ENCODE peak calls at places on chromosomes 3 and 15, in six cellular contexts. L is frontal cortex, R is ELR, T is epithelial cell of esophagus, H is NCI-H1694 treated with DMSO at 0.1 percent for 48 hours, A is H9. C is an unnamed sample.

GRCh38 chr15:57503051-57503702 is 88.5 kb upstream of the MYZAP start:
- DNase-seq in L (no peak), T (no peak), A (peak), H (no peak), R (no peak), C (peak)

GRCh38 chr3:25427155-25428002 is 684 bp upstream of the RARB start:
- DNase-seq in A (no peak), H (no peak), T (peak), R (peak), L (no peak), C (no peak)

GRCh38 chr3:53151465-53151864 is 9.5 kb upstream of the PRKCD start:
- DNase-seq in A (no peak), R (no peak), L (no peak), T (no peak), H (no peak), C (no peak)

GRCh38 chr3:60703956-60704736 is 547.1 kb downstream of the FHIT start:
- DNase-seq in H (peak), A (no peak), L (no peak), T (peak), R (no peak), C (no peak)

GRCh38 chr3:57918123-57918837 is 89.9 kb upstream of the FLNB start:
- DNase-seq in T (peak), H (no peak), A (no peak), R (peak), L (no peak), C (no peak)

GRCh38 chr15:51267714-51268105 is 70.7 kb downstream of the CYP19A1 start:
- DNase-seq in A (peak), L (no peak), H (no peak), R (peak), T (no peak), C (peak)

GRCh38 chr15:80835338-80835737 is 56.2 kb downstream of the CEMIP start:
- DNase-seq in L (no peak), H (no peak), T (no peak), A (peak), R (no peak), C (peak)

GRCh38 chr3:41118461-41119385 is 80.6 kb upstream of the CTNNB1 start:
- DNase-seq in H (no peak), T (peak), R (no peak), A (no peak), L (no peak), C (no peak)

GRCh38 chr3:95036526-95037021 is 973.7 kb downstream of the NSUN3 start:
- DNase-seq in A (no peak), R (no peak), T (no peak), L (no peak), H (no peak), C (peak)

GRCh38 chr15:63048115-63048985 is 5.8 kb downstream of the TPM1 start:
- DNase-seq in T (peak), L (peak), A (peak), H (peak), R (peak), C (peak)

GRCh38 chr3:61903074-61903473 is 341.7 kb downstream of the PTPRG start:
- DNase-seq in A (no peak), H (no peak), T (no peak), L (no peak), R (no peak), C (peak)

GRCh38 chr3:72658466-72659100 is 189.7 kb downstream of the SHQ1 start:
- DNase-seq in L (no peak), R (no peak), A (no peak), H (no peak), T (peak), C (no peak)

GRCh38 chr15:101404245-101404644 is 85.3 kb downstream of the PCSK6 start:
- DNase-seq in A (no peak), R (no peak), T (no peak), L (no peak), H (no peak), C (no peak)

GRCh38 chr15:41230345-41230649 is 260 bp downstream of the EXD1 start:
- DNase-seq in R (no peak), L (no peak), A (no peak), H (no peak), T (no peak), C (no peak)

GRCh38 chr3:197352382-197352781 is 54.0 kb upstream of the DLG1 start:
- DNase-seq in H (no peak), A (no peak), T (no peak), L (no peak), R (peak), C (no peak)

GRCh38 chr3:57896691-57897090 is 111.5 kb upstream of the FLNB start:
- DNase-seq in T (no peak), H (no peak), L (no peak), A (no peak), R (no peak), C (no peak)

GRCh38 chr3:42702066-42702951 is at the start of gene HHATL:
- DNase-seq in H (no peak), T (no peak), R (no peak), A (peak), L (no peak), C (no peak)

GRCh38 chr3:102233881-102234280 is 200.9 kb upstream of the ZPLD1 start:
- DNase-seq in L (no peak), A (no peak), H (no peak), T (no peak), R (no peak), C (no peak)

GRCh38 chr15:80530737-80531365 is 126.7 kb downstream of the ARNT2 start:
- DNase-seq in H (no peak), A (no peak), R (no peak), L (no peak), T (no peak), C (no peak)

GRCh38 chr15:39427705-39428104 is 153.2 kb upstream of the THBS1 start:
- DNase-seq in R (no peak), A (no peak), T (no peak), L (no peak), H (no peak), C (no peak)

GRCh38 chr3:4841225-4841624 is 138.0 kb upstream of the BHLHE40 start:
- DNase-seq in A (no peak), T (no peak), R (no peak), H (no peak), L (no peak), C (peak)

GRCh38 chr15:80185152-80185551 is 32.4 kb downstream of the FAH start:
- DNase-seq in H (no peak), R (no peak), L (no peak), A (no peak), T (no peak), C (no peak)

GRCh38 chr3:99846472-99846871 is 28.8 kb downstream of the CMSS1 start:
- DNase-seq in L (no peak), R (no peak), A (no peak), T (peak), H (no peak), C (peak)

GRCh38 chr3:9881440-9881839 is 1.4 kb upstream of the CIDEC start:
- DNase-seq in R (no peak), T (no peak), H (no peak), A (no peak), L (no peak), C (no peak)

GRCh38 chr3:61565569-61565968 is 4.2 kb downstream of the PTPRG start:
- DNase-seq in T (peak), A (no peak), R (peak), H (no peak), L (no peak), C (no peak)

GRCh38 chr3:2356298-2356950 is 257.8 kb downstream of the CNTN4 start:
- DNase-seq in T (no peak), R (no peak), A (no peak), L (no peak), H (no peak), C (no peak)

GRCh38 chr3:29686889-29687592 is 406.2 kb downstream of the RBMS3 start:
- DNase-seq in L (no peak), R (peak), A (no peak), T (no peak), H (no peak), C (no peak)

GRCh38 chr3:101898752-101899169 is 49.4 kb downstream of the NFKBIZ start:
- DNase-seq in T (no peak), A (no peak), L (no peak), H (no peak), R (no peak), C (no peak)

GRCh38 chr15:42688301-42688700 is 48.6 kb downstream of the CDAN1 start:
- DNase-seq in A (no peak), R (no peak), L (no peak), T (peak), H (no peak), C (no peak)

GRCh38 chr3:36212291-36212690 is 168.0 kb upstream of the STAC start:
- DNase-seq in L (no peak), A (no peak), H (peak), T (no peak), R (peak), C (no peak)

GRCh38 chr3:57757642-57758297 is 1.7 kb downstream of the SLMAP start:
- DNase-seq in R (peak), L (no peak), T (peak), A (no peak), H (no peak), C (peak)

GRCh38 chr3:180085122-180085710 is 48.5 kb upstream of the PEX5L start:
- DNase-seq in T (no peak), H (no peak), R (no peak), A (peak), L (no peak), C (no peak)

GRCh38 chr15:95174880-95175279 is 943.5 kb downstream of the MCTP2 start:
- DNase-seq in A (no peak), T (peak), L (no peak), H (no peak), R (no peak), C (no peak)

GRCh38 chr3:165459111-165459510 is 262.9 kb upstream of the SLITRK3 start:
- DNase-seq in T (peak), A (no peak), L (no peak), H (no peak), R (peak), C (no peak)

GRCh38 chr3:71005797-71006321 is 577.7 kb downstream of the FOXP1 start:
- DNase-seq in A (no peak), L (no peak), H (no peak), T (no peak), R (no peak), C (no peak)

GRCh38 chr3:13281657-13282527 is 138.2 kb downstream of the NUP210 start:
- DNase-seq in T (no peak), H (no peak), R (no peak), L (peak), A (peak), C (peak)

GRCh38 chr3:48428863-48429415 is 947 bp downstream of the PLXNB1 start:
- DNase-seq in L (peak), A (peak), T (no peak), H (no peak), R (peak), C (peak)

GRCh38 chr3:105780114-105780513 is 88.7 kb downstream of the CBLB start:
- DNase-seq in L (no peak), H (no peak), R (no peak), T (peak), A (no peak), C (no peak)

GRCh38 chr3:76753599-76753998 is 286.3 kb upstream of the ROBO2 start:
- DNase-seq in H (peak), A (no peak), T (peak), L (no peak), R (peak), C (peak)

GRCh38 chr3:142777927-142778326 is 54.1 kb downstream of the TRPC1 start:
- DNase-seq in R (peak), L (no peak), T (no peak), A (no peak), H (no peak), C (no peak)

C was measured in GM23338.